ENCODE peak calls at places on chromosomes 1 and 21, in ten cellular contexts. One of them, this sample, is unnamed.

GRCh38 chr1:3128431-3129132 is 59.6 kb downstream of the PRDM16 start:
- DNase-seq in Panc1: no peak
- DNase-seq in AG10803: no peak
- DNase-seq in GM06990: no peak
- DNase-seq in lower leg skin: no peak
- DNase-seq in cardiac muscle cell: no peak
- DNase-seq in colonic mucosa: no peak
- DNase-seq in mesothelial cell of epicardium: no peak
- DNase-seq in GM20000: no peak
- DNase-seq in spleen: no peak
- DNase-seq in this sample: no peak

GRCh38 chr1:81478217-81478616 is 322.5 kb upstream of the ADGRL2 start:
- DNase-seq in Panc1: no peak
- DNase-seq in AG10803: no peak
- DNase-seq in GM06990: no peak
- DNase-seq in lower leg skin: peak
- DNase-seq in cardiac muscle cell: peak
- DNase-seq in colonic mucosa: no peak
- DNase-seq in mesothelial cell of epicardium: no peak
- DNase-seq in GM20000: no peak
- DNase-seq in spleen: no peak
- DNase-seq in this sample: no peak

GRCh38 chr1:204577794-204578478 is 61.7 kb downstream of the MDM4 start:
- DNase-seq in Panc1: no peak
- DNase-seq in AG10803: no peak
- DNase-seq in GM06990: no peak
- DNase-seq in lower leg skin: no peak
- DNase-seq in cardiac muscle cell: no peak
- DNase-seq in colonic mucosa: no peak
- DNase-seq in mesothelial cell of epicardium: no peak
- DNase-seq in GM20000: no peak
- DNase-seq in spleen: no peak
- DNase-seq in this sample: no peak

GRCh38 chr1:153801786-153802697 is 26.8 kb downstream of the SLC27A3 start:
- DNase-seq in Panc1: no peak
- DNase-seq in AG10803: no peak
- DNase-seq in GM06990: no peak
- DNase-seq in lower leg skin: peak
- DNase-seq in cardiac muscle cell: no peak
- DNase-seq in colonic mucosa: no peak
- DNase-seq in mesothelial cell of epicardium: no peak
- DNase-seq in GM20000: no peak
- DNase-seq in spleen: no peak
- DNase-seq in this sample: no peak

GRCh38 chr1:28343405-28343804 is 14.6 kb downstream of the MED18 start:
- DNase-seq in Panc1: no peak
- DNase-seq in AG10803: peak
- DNase-seq in GM06990: no peak
- DNase-seq in lower leg skin: no peak
- DNase-seq in cardiac muscle cell: no peak
- DNase-seq in colonic mucosa: no peak
- DNase-seq in mesothelial cell of epicardium: no peak
- DNase-seq in GM20000: no peak
- DNase-seq in spleen: no peak
- DNase-seq in this sample: no peak

GRCh38 chr1:110321045-110321444 is 18.1 kb upstream of the RBM15 start:
- DNase-seq in Panc1: no peak
- DNase-seq in AG10803: no peak
- DNase-seq in GM06990: no peak
- DNase-seq in lower leg skin: no peak
- DNase-seq in cardiac muscle cell: no peak
- DNase-seq in colonic mucosa: no peak
- DNase-seq in mesothelial cell of epicardium: no peak
- DNase-seq in GM20000: no peak
- DNase-seq in spleen: no peak
- DNase-seq in this sample: no peak

GRCh38 chr1:153598309-153599172 is 14.4 kb downstream of the S100A16 start:
- DNase-seq in Panc1: no peak
- DNase-seq in AG10803: peak
- DNase-seq in GM06990: peak
- DNase-seq in lower leg skin: no peak
- DNase-seq in cardiac muscle cell: peak
- DNase-seq in colonic mucosa: no peak
- DNase-seq in mesothelial cell of epicardium: no peak
- DNase-seq in GM20000: peak
- DNase-seq in spleen: peak
- DNase-seq in this sample: no peak

GRCh38 chr1:29679316-29679715 is 443.0 kb downstream of the PTPRU start:
- DNase-seq in Panc1: no peak
- DNase-seq in AG10803: no peak
- DNase-seq in GM06990: no peak
- DNase-seq in lower leg skin: peak
- DNase-seq in cardiac muscle cell: no peak
- DNase-seq in colonic mucosa: no peak
- DNase-seq in mesothelial cell of epicardium: peak
- DNase-seq in GM20000: no peak
- DNase-seq in spleen: no peak
- DNase-seq in this sample: no peak

GRCh38 chr21:18384771-18385170 is 18.8 kb downstream of the TMPRSS15 start:
- DNase-seq in Panc1: no peak
- DNase-seq in AG10803: no peak
- DNase-seq in GM06990: no peak
- DNase-seq in lower leg skin: no peak
- DNase-seq in cardiac muscle cell: no peak
- DNase-seq in colonic mucosa: no peak
- DNase-seq in mesothelial cell of epicardium: no peak
- DNase-seq in GM20000: no peak
- DNase-seq in spleen: no peak
- DNase-seq in this sample: no peak

GRCh38 chr21:29477941-29478340 is 179.2 kb downstream of the BACH1 start:
- DNase-seq in Panc1: no peak
- DNase-seq in AG10803: peak
- DNase-seq in GM06990: no peak
- DNase-seq in lower leg skin: no peak
- DNase-seq in cardiac muscle cell: peak
- DNase-seq in colonic mucosa: no peak
- DNase-seq in mesothelial cell of epicardium: no peak
- DNase-seq in GM20000: no peak
- DNase-seq in spleen: no peak
- DNase-seq in this sample: no peak

GRCh38 chr1:173418107-173418985 is 58.8 kb upstream of the PRDX6 start:
- DNase-seq in Panc1: no peak
- DNase-seq in AG10803: peak
- DNase-seq in GM06990: peak
- DNase-seq in lower leg skin: no peak
- DNase-seq in cardiac muscle cell: no peak
- DNase-seq in colonic mucosa: no peak
- DNase-seq in mesothelial cell of epicardium: no peak
- DNase-seq in GM20000: no peak
- DNase-seq in spleen: peak
- DNase-seq in this sample: no peak

GRCh38 chr1:181918893-181919728 is 142.4 kb downstream of the ZNF648 start:
- DNase-seq in Panc1: no peak
- DNase-seq in AG10803: no peak
- DNase-seq in GM06990: no peak
- DNase-seq in lower leg skin: no peak
- DNase-seq in cardiac muscle cell: no peak
- DNase-seq in colonic mucosa: no peak
- DNase-seq in mesothelial cell of epicardium: no peak
- DNase-seq in GM20000: no peak
- DNase-seq in spleen: no peak
- DNase-seq in this sample: no peak

DNA sequence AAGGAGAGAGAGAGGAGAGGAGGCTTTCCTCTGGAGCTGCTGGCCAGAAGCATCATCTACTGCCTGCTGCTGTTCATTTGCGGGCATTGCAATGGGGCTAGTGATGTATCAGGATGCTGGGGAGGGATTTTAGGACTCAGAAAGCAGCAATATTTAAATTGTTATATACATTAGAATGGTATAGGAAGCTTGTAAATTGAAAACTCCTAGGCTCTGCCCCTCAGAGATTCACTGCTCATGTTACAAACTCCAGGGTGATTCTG is 141.9 kb downstream of the ZNF648 start:
- DNase-seq in Panc1: no peak
- DNase-seq in AG10803: no peak
- DNase-seq in GM06990: no peak
- DNase-seq in lower leg skin: no peak
- DNase-seq in cardiac muscle cell: no peak
- DNase-seq in colonic mucosa: no peak
- DNase-seq in mesothelial cell of epicardium: no peak
- DNase-seq in GM20000: no peak
- DNase-seq in spleen: no peak
- DNase-seq in this sample: no peak
- TF ChIP-seq CTCF in Panc1: no peak
- TF ChIP-seq CTCF in AG10803: no peak
- TF ChIP-seq CTCF in GM06990: peak
- TF ChIP-seq CTCF in lower leg skin: no peak
- TF ChIP-seq CTCF in cardiac muscle cell: no peak
- TF ChIP-seq CTCF in colonic mucosa: no peak
- TF ChIP-seq CTCF in mesothelial cell of epicardium: no peak
- TF ChIP-seq CTCF in GM20000: no peak
- TF ChIP-seq CTCF in spleen: no peak
- TF ChIP-seq CTCF in this sample: no peak

DNA sequence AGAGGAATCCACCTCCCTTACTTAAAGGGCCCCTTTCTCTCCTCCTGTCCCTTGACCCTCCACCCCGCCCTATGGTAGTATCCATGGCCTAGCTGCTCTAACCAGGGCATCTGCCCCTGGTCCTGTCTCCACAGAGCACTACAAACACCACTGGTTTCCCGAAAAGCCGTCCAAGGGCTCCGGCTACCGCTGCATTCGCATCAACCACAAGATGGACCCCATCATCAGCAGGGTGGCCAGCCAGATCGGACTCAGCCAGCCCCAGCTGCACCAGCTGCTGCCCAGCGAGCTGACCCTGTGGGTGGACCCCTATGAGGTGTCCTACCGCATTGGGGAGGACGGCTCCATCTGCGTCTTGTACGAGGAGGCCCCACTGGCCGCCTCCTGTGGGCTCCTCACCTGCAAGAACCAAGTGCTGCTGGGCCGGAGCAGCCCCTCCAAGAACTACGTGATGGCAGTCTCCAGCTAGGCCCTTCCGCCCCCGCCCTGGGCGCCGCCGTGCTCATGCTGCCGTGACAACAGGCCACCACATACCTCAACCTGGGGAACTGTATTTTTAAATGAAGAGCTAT is 1.7 kb downstream of the BTG2 start:
- DNase-seq in Panc1: no peak
- DNase-seq in AG10803: no peak
- DNase-seq in GM06990: peak
- DNase-seq in lower leg skin: no peak
- DNase-seq in cardiac muscle cell: no peak
- DNase-seq in colonic mucosa: peak
- DNase-seq in mesothelial cell of epicardium: no peak
- DNase-seq in GM20000: no peak
- DNase-seq in spleen: peak
- DNase-seq in this sample: no peak
- TF ChIP-seq CTCF in Panc1: no peak
- TF ChIP-seq CTCF in AG10803: no peak
- TF ChIP-seq CTCF in GM06990: no peak
- TF ChIP-seq CTCF in lower leg skin: no peak
- TF ChIP-seq CTCF in cardiac muscle cell: no peak
- TF ChIP-seq CTCF in colonic mucosa: no peak
- TF ChIP-seq CTCF in mesothelial cell of epicardium: no peak
- TF ChIP-seq CTCF in GM20000: no peak
- TF ChIP-seq CTCF in spleen: no peak
- TF ChIP-seq CTCF in this sample: no peak

DNA sequence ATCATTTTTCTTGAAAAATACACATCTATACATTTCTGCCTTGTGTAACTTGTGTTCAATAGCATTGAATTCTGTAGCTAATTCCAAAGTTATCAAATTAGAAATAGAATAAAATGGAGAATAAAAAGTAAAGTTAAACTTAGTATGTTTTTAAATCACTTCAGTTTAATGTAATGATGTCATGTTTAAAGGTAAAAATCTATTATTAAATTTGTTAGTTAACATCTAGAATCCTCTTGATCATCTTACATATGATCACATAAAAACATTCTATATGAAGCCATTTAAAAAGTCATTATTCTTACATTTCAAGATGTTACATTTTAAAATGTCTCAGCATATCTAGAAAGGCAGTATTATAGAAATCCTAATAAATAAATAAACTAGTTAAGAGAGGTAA is 1163.2 kb downstream of the PLA2G4A start:
- DNase-seq in Panc1: no peak
- DNase-seq in AG10803: no peak
- DNase-seq in GM06990: no peak
- DNase-seq in lower leg skin: no peak
- DNase-seq in cardiac muscle cell: no peak
- DNase-seq in colonic mucosa: no peak
- DNase-seq in mesothelial cell of epicardium: no peak
- DNase-seq in GM20000: no peak
- DNase-seq in spleen: no peak
- DNase-seq in this sample: no peak
- TF ChIP-seq CTCF in Panc1: no peak
- TF ChIP-seq CTCF in AG10803: no peak
- TF ChIP-seq CTCF in GM06990: no peak
- TF ChIP-seq CTCF in lower leg skin: no peak
- TF ChIP-seq CTCF in cardiac muscle cell: no peak
- TF ChIP-seq CTCF in colonic mucosa: no peak
- TF ChIP-seq CTCF in mesothelial cell of epicardium: no peak
- TF ChIP-seq CTCF in GM20000: no peak
- TF ChIP-seq CTCF in spleen: no peak
- TF ChIP-seq CTCF in this sample: no peak

GRCh38 chr1:34549199-34549598 is 205.6 kb upstream of the GJB5 start:
- DNase-seq in Panc1: no peak
- DNase-seq in AG10803: no peak
- DNase-seq in GM06990: no peak
- DNase-seq in lower leg skin: no peak
- DNase-seq in cardiac muscle cell: no peak
- DNase-seq in colonic mucosa: peak
- DNase-seq in mesothelial cell of epicardium: no peak
- DNase-seq in GM20000: no peak
- DNase-seq in spleen: no peak
- DNase-seq in this sample: no peak
- TF ChIP-seq CTCF in Panc1: peak
- TF ChIP-seq CTCF in AG10803: peak
- TF ChIP-seq CTCF in GM06990: peak
- TF ChIP-seq CTCF in lower leg skin: no peak
- TF ChIP-seq CTCF in cardiac muscle cell: no peak
- TF ChIP-seq CTCF in colonic mucosa: no peak
- TF ChIP-seq CTCF in mesothelial cell of epicardium: no peak
- TF ChIP-seq CTCF in GM20000: no peak
- TF ChIP-seq CTCF in spleen: no peak
- TF ChIP-seq CTCF in this sample: peak

DNA sequence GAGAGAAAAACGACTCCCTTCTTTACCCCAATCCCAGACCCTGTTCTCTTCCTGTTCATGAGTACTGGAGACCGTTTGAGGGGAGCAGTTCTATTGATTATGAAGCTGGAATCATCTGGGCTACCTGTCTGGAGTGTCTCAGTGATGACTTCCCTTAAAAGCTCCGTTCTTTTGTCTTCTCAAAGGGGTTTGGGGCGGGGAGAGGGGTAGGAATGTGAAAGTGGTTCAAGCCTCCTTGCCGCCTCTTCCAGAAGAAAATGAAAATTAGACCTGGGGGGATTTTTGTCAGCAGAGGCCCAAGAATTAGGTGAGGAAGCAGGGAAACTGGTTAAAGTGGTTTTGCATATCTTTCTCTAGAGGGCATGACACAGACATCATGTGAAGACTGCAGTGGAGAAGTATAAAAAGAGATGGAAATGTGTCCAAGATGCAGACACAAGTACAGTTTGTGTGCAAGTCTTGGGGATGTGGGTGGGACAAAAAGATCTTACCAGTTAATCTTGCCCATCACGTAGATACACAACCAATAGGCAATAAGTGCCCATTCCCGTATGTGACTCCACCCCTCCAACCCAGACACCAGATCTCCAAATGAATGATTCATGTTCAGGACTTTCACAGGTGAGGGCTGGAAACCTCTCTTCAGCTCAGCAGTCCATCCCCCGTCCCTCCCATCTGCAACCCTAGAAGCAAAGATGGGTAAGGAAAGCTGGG is 470 bp upstream of the MTMR11 start:
- DNase-seq in Panc1: no peak
- DNase-seq in AG10803: peak
- DNase-seq in GM06990: no peak
- DNase-seq in lower leg skin: no peak
- DNase-seq in cardiac muscle cell: peak
- DNase-seq in colonic mucosa: peak
- DNase-seq in mesothelial cell of epicardium: no peak
- DNase-seq in GM20000: no peak
- DNase-seq in spleen: no peak
- DNase-seq in this sample: peak
- TF ChIP-seq CTCF in Panc1: no peak
- TF ChIP-seq CTCF in AG10803: peak
- TF ChIP-seq CTCF in GM06990: no peak
- TF ChIP-seq CTCF in lower leg skin: no peak
- TF ChIP-seq CTCF in cardiac muscle cell: no peak
- TF ChIP-seq CTCF in colonic mucosa: no peak
- TF ChIP-seq CTCF in mesothelial cell of epicardium: no peak
- TF ChIP-seq CTCF in GM20000: no peak
- TF ChIP-seq CTCF in spleen: no peak
- TF ChIP-seq CTCF in this sample: peak

This sample was measured in AG09319.